ENCODE peak calls at places on chromosomes 12 and 14, in ten cellular contexts. B, W, C, T, V, Z, Y, K, F and X are unnamed samples.

GRCh38 chr12:123142948-123143752 is 7.7 kb downstream of the PITPNM2 start:
- DNase-seq in B (no peak), W (peak; percentile 81), C (peak; percentile 83), T (peak; percentile 44), V (peak; percentile 27), Z (no peak), Y (no peak), K (no peak), F (no peak), X (no peak)

GRCh38 chr14:61940669-61941420 is 178.6 kb downstream of the SNAPC1 start:
- DNase-seq in B (no peak), W (no peak), C (no peak), T (no peak), V (no peak), Z (no peak), Y (no peak), K (no peak), F (no peak), X (no peak)

GRCh38 chr14:103867523-103867953 is 20.2 kb upstream of the PPP1R13B start:
- DNase-seq in B (no peak), W (peak; percentile 51), C (no peak), T (no peak), V (peak; percentile 84), Z (peak; percentile 93), Y (no peak), K (no peak), F (no peak), X (no peak)

GRCh38 chr14:105411017-105411941 is 8.3 kb upstream of the MTA1 start:
- DNase-seq in B (peak; percentile 77), W (no peak), C (no peak), T (peak; percentile 90), V (peak; percentile 67), Z (peak; percentile 57), Y (no peak), K (peak; percentile 43), F (no peak), X (no peak)

GRCh38 chr12:43009307-43009706 is 419.8 kb upstream of the PRICKLE1 start:
- DNase-seq in B (no peak), W (no peak), C (no peak), T (no peak), V (peak; percentile 27), Z (no peak), Y (no peak), K (no peak), F (no peak), X (no peak)

GRCh38 chr12:27998170-27999110 is 25.9 kb upstream of the PTHLH start:
- DNase-seq in B (no peak), W (no peak), C (no peak), T (no peak), V (no peak), Z (no peak), Y (no peak), K (no peak), F (no peak), X (no peak)

GRCh38 chr12:47967461-47968430 is 4.3 kb downstream of the TMEM106C start:
- DNase-seq in B (no peak), W (no peak), C (no peak), T (no peak), V (no peak), Z (no peak), Y (no peak), K (no peak), F (no peak), X (no peak)

GRCh38 chr14:24258119-24258518 is 4.9 kb downstream of the TGM1 start:
- DNase-seq in B (no peak), W (no peak), C (peak; percentile 12), T (no peak), V (no peak), Z (no peak), Y (no peak), K (no peak), F (no peak), X (no peak)

GRCh38 chr14:100654814-100655795 is 67.9 kb upstream of the BEGAIN start:
- DNase-seq in B (peak; percentile 72), W (no peak), C (no peak), T (peak; percentile 72), V (peak; percentile 56), Z (peak; percentile 68), Y (no peak), K (no peak), F (no peak), X (peak; percentile 10)

GRCh38 chr14:54783660-54784015 is 119.0 kb downstream of the GCH1 start:
- DNase-seq in B (no peak), W (no peak), C (no peak), T (no peak), V (no peak), Z (no peak), Y (no peak), K (no peak), F (no peak), X (no peak)

GRCh38 chr12:132779781-132780353 is 18.2 kb upstream of the ANKLE2 start:
- DNase-seq in B (no peak), W (no peak), C (no peak), T (no peak), V (no peak), Z (no peak), Y (no peak), K (no peak), F (no peak), X (no peak)
- H3K36me3 ChIP-seq in B (peaks cover 92% of the 10 kb centered on the region), W (peaks cover 29% of the 10 kb centered on the region), C (peaks cover 100% of the 10 kb centered on the region), T (peaks cover 86% of the 10 kb centered on the region), V (peaks cover 72% of the 10 kb centered on the region), Z (peaks cover 34% of the 10 kb centered on the region), Y (peaks cover 84% of the 10 kb centered on the region), K (peaks cover 70% of the 10 kb centered on the region), F (peaks cover 6% of the 10 kb centered on the region), X (peaks cover 67% of the 10 kb centered on the region)

GRCh38 chr12:5037795-5038357 is 5.8 kb upstream of the KCNA5 start:
- DNase-seq in B (no peak), W (no peak), C (no peak), T (no peak), V (no peak), Z (no peak), Y (no peak), K (no peak), F (no peak), X (no peak)
- H3K27me3 ChIP-seq in B (no peaks in the 10 kb centered on the region), W (no peaks in the 10 kb centered on the region), C (peaks cover 32% of the 10 kb centered on the region), T (peaks cover 1% of the 10 kb centered on the region), V (peaks cover 8% of the 10 kb centered on the region), Z (no peaks in the 10 kb centered on the region), Y (no peaks in the 10 kb centered on the region), K (peaks cover 18% of the 10 kb centered on the region), F (peaks cover 4% of the 10 kb centered on the region), X (peaks cover 3% of the 10 kb centered on the region)

GRCh38 chr14:59305231-59305630 is 116.8 kb downstream of the DAAM1 start:
- DNase-seq in B (no peak), W (no peak), C (no peak), T (no peak), V (no peak), Z (no peak), Y (no peak), K (peak; percentile 55), F (no peak), X (no peak)

GRCh38 chr14:59306775-59307174 is 118.3 kb downstream of the DAAM1 start:
- DNase-seq in B (no peak), W (no peak), C (no peak), T (no peak), V (no peak), Z (no peak), Y (no peak), K (peak; percentile 53), F (no peak), X (no peak)

GRCh38 chr14:59303216-59303615 is 114.7 kb downstream of the DAAM1 start:
- DNase-seq in B (no peak), W (no peak), C (no peak), T (no peak), V (no peak), Z (no peak), Y (no peak), K (peak; percentile 66), F (no peak), X (no peak)

GRCh38 chr14:59308706-59309105 is 120.2 kb downstream of the DAAM1 start:
- DNase-seq in B (no peak), W (no peak), C (no peak), T (no peak), V (no peak), Z (no peak), Y (no peak), K (no peak), F (no peak), X (no peak)

DNA sequence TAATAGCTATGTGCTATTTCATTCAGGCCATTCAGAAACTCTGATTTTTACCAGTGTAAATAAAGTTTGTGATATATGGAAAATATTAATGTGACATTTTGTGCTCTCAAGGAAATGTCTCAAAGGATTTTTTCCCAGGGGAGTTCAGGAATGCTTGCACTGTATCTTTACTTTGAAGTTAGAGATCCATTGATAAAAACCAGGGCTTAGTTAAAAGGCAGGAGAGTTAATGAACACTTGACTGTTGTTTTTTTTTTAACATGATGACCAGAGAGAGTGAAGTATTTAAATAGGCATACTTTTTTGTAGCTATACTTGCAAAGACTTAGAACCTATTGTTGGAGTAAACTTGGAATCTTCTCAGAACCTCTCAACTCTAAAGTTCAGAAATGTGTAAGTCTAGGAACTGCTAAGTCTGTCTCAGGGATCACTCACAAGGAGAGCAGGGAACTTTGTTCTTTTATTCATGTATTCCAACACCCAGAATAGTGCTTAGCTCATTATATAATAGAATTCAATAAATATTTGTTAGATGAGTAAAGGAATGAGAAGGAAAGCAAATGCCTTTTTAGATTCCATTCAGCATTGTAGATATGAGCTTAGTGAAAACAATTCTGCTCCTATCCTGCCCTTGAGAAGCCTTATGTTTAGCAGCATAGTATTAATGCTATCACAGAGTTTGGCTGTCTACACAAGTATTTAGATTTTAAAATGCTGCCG is 117.5 kb downstream of the DAAM1 start:
- DNase-seq in B (no peak), W (no peak), C (no peak), T (no peak), V (no peak), Z (no peak), Y (no peak), K (peak; percentile 66), F (no peak), X (no peak)
- H3K4me1 ChIP-seq in B (peaks cover 29% of the 10 kb centered on the region), W (peaks cover 4% of the 10 kb centered on the region), C (peaks cover 21% of the 10 kb centered on the region), T (no peaks in the 10 kb centered on the region), V (no peaks in the 10 kb centered on the region), Z (no peaks in the 10 kb centered on the region), Y (peaks cover 7% of the 10 kb centered on the region), K (peaks cover 87% of the 10 kb centered on the region), F (no peaks in the 10 kb centered on the region), X (no peaks in the 10 kb centered on the region)

GRCh38 chr12:6332459-6332858 is 9.4 kb downstream of the TNFRSF1A start:
- DNase-seq in B (no peak), W (no peak), C (no peak), T (no peak), V (no peak), Z (no peak), Y (no peak), K (no peak), F (no peak), X (no peak)

GRCh38 chr12:6334359-6334758 is 7.5 kb downstream of the TNFRSF1A start:
- DNase-seq in B (no peak), W (no peak), C (no peak), T (no peak), V (no peak), Z (no peak), Y (no peak), K (no peak), F (no peak), X (no peak)

GRCh38 chr12:6333029-6333428 is 8.8 kb downstream of the TNFRSF1A start:
- DNase-seq in B (no peak), W (no peak), C (no peak), T (no peak), V (no peak), Z (no peak), Y (peak; percentile 30), K (no peak), F (no peak), X (no peak)

GRCh38 chr12:6334940-6335450 is 6.9 kb downstream of the TNFRSF1A start:
- DNase-seq in B (no peak), W (peak; percentile 46), C (no peak), T (no peak), V (no peak), Z (peak; percentile 34), Y (peak; percentile 32), K (no peak), F (no peak), X (no peak)

GRCh38 chr12:6333566-6333965 is 8.3 kb downstream of the TNFRSF1A start:
- DNase-seq in B (no peak), W (no peak), C (no peak), T (no peak), V (no peak), Z (no peak), Y (no peak), K (peak; percentile 45), F (no peak), X (no peak)
- H3K36me3 ChIP-seq in B (peaks cover 61% of the 10 kb centered on the region), W (peaks cover 36% of the 10 kb centered on the region), C (peaks cover 68% of the 10 kb centered on the region), T (peaks cover 67% of the 10 kb centered on the region), V (no peaks in the 10 kb centered on the region), Z (peaks cover 38% of the 10 kb centered on the region), Y (peaks cover 64% of the 10 kb centered on the region), K (peaks cover 81% of the 10 kb centered on the region), F (peaks cover 13% of the 10 kb centered on the region), X (peaks cover 56% of the 10 kb centered on the region)